ENCODE peak calls at places on chromosomes 13 and 19, in six cellular contexts. One of them, this sample, is unnamed.

GRCh38 chr19:29003641-29004409 is 209.1 kb downstream of the UQCRFS1 start:
- DNase-seq in WTC11: no peak
- DNase-seq in WERI-Rb-1: no peak
- DNase-seq in heart right ventricle: no peak
- DNase-seq in epithelial cell of esophagus: no peak
- DNase-seq in coronary artery: no peak
- DNase-seq in this sample: no peak

GRCh38 chr13:96198038-96198437 is 108.1 kb downstream of the HS6ST3 start:
- DNase-seq in heart right ventricle: no peak
- DNase-seq in epithelial cell of esophagus: no peak
- DNase-seq in coronary artery: no peak
- DNase-seq in WERI-Rb-1: no peak
- DNase-seq in WTC11: no peak
- DNase-seq in this sample: no peak

GRCh38 chr13:72109863-72110262 is 242.9 kb upstream of the DACH1 start:
- DNase-seq in heart right ventricle: no peak
- DNase-seq in WERI-Rb-1: no peak
- DNase-seq in epithelial cell of esophagus: peak; percentile 55
- DNase-seq in WTC11: no peak
- DNase-seq in coronary artery: no peak
- DNase-seq in this sample: no peak

GRCh38 chr13:103539721-103540120 is 473.5 kb upstream of the SLC10A2 start:
- DNase-seq in WTC11: no peak
- DNase-seq in heart right ventricle: no peak
- DNase-seq in coronary artery: no peak
- DNase-seq in epithelial cell of esophagus: no peak
- DNase-seq in WERI-Rb-1: no peak
- DNase-seq in this sample: no peak

GRCh38 chr19:54164369-54165068 is 5.0 kb upstream of the LENG1 start:
- DNase-seq in heart right ventricle: peak; percentile 84
- DNase-seq in epithelial cell of esophagus: peak; percentile 62
- DNase-seq in WERI-Rb-1: no peak
- DNase-seq in WTC11: peak; percentile 98
- DNase-seq in coronary artery: no peak
- DNase-seq in this sample: no peak

GRCh38 chr19:35859414-35859813 is 2.7 kb downstream of the KIRREL2 start:
- DNase-seq in WTC11: no peak
- DNase-seq in WERI-Rb-1: no peak
- DNase-seq in epithelial cell of esophagus: no peak
- DNase-seq in heart right ventricle: no peak
- DNase-seq in coronary artery: no peak
- DNase-seq in this sample: no peak

GRCh38 chr19:719636-720377 is 11.1 kb downstream of the PALM start:
- DNase-seq in WERI-Rb-1: no peak
- DNase-seq in epithelial cell of esophagus: no peak
- DNase-seq in WTC11: no peak
- DNase-seq in coronary artery: no peak
- DNase-seq in heart right ventricle: no peak
- DNase-seq in this sample: no peak

GRCh38 chr19:53467138-53467502 is 413 bp upstream of the ZNF813 start:
- DNase-seq in WTC11: peak; percentile 53
- DNase-seq in heart right ventricle: peak; percentile 26
- DNase-seq in coronary artery: peak; percentile 78
- DNase-seq in epithelial cell of esophagus: peak; percentile 5
- DNase-seq in WERI-Rb-1: peak; percentile 20
- DNase-seq in this sample: no peak

GRCh38 chr19:56837492-56837891 is 3.0 kb downstream of the PEG3 start:
- DNase-seq in coronary artery: peak; percentile 86
- DNase-seq in WERI-Rb-1: peak; percentile 78
- DNase-seq in epithelial cell of esophagus: no peak
- DNase-seq in heart right ventricle: peak; percentile 76
- DNase-seq in WTC11: no peak
- DNase-seq in this sample: no peak

GRCh38 chr13:42170029-42170428 is 101.9 kb upstream of the AKAP11 start:
- DNase-seq in WTC11: peak; percentile 35
- DNase-seq in heart right ventricle: no peak
- DNase-seq in WERI-Rb-1: no peak
- DNase-seq in epithelial cell of esophagus: no peak
- DNase-seq in coronary artery: no peak
- DNase-seq in this sample: no peak

GRCh38 chr13:42812311-42812710 is 30.9 kb downstream of the FAM216B start:
- DNase-seq in epithelial cell of esophagus: no peak
- DNase-seq in coronary artery: no peak
- DNase-seq in WTC11: no peak
- DNase-seq in WERI-Rb-1: no peak
- DNase-seq in heart right ventricle: no peak
- DNase-seq in this sample: no peak

GRCh38 chr19:29478578-29479565 is 46.9 kb upstream of the VSTM2B start:
- DNase-seq in epithelial cell of esophagus: no peak
- DNase-seq in WTC11: peak; percentile 90
- DNase-seq in coronary artery: no peak
- DNase-seq in heart right ventricle: no peak
- DNase-seq in WERI-Rb-1: peak; percentile 45
- DNase-seq in this sample: no peak

GRCh38 chr13:46071590-46072249 is 19.2 kb upstream of the ZC3H13 start:
- DNase-seq in WERI-Rb-1: no peak
- DNase-seq in heart right ventricle: no peak
- DNase-seq in epithelial cell of esophagus: no peak
- DNase-seq in coronary artery: no peak
- DNase-seq in WTC11: peak; percentile 15
- DNase-seq in this sample: no peak

GRCh38 chr19:46447824-46448223 is 19.1 kb upstream of the PNMA8C start:
- DNase-seq in coronary artery: no peak
- DNase-seq in WTC11: no peak
- DNase-seq in heart right ventricle: peak; percentile 12
- DNase-seq in WERI-Rb-1: no peak
- DNase-seq in epithelial cell of esophagus: no peak
- DNase-seq in this sample: no peak

GRCh38 chr19:5038631-5039271 is 69.8 kb downstream of the KDM4B start:
- DNase-seq in epithelial cell of esophagus: peak; percentile 41
- DNase-seq in WERI-Rb-1: peak; percentile 47
- DNase-seq in heart right ventricle: no peak
- DNase-seq in WTC11: peak; percentile 54
- DNase-seq in coronary artery: no peak
- DNase-seq in this sample: no peak

GRCh38 chr13:56861472-56861871 is 279.2 kb upstream of the PRR20A start:
- DNase-seq in heart right ventricle: no peak
- DNase-seq in epithelial cell of esophagus: no peak
- DNase-seq in WTC11: no peak
- DNase-seq in WERI-Rb-1: no peak
- DNase-seq in coronary artery: no peak
- DNase-seq in this sample: no peak

GRCh38 chr19:56476671-56477428 is at the start of gene ZNF667:
- DNase-seq in coronary artery: no peak
- DNase-seq in WERI-Rb-1: peak; percentile 23
- DNase-seq in WTC11: no peak
- DNase-seq in heart right ventricle: no peak
- DNase-seq in epithelial cell of esophagus: peak; percentile 42
- DNase-seq in this sample: no peak

GRCh38 chr19:15479391-15480345 is at the start of gene PGLYRP2:
- DNase-seq in WTC11: peak; percentile 33
- DNase-seq in coronary artery: no peak
- DNase-seq in heart right ventricle: peak; percentile 29
- DNase-seq in WERI-Rb-1: no peak
- DNase-seq in epithelial cell of esophagus: peak; percentile 30
- DNase-seq in this sample: peak; percentile 40

GRCh38 chr13:99406799-99407201 is 94.5 kb upstream of the TM9SF2 start:
- DNase-seq in WTC11: no peak
- DNase-seq in coronary artery: no peak
- DNase-seq in WERI-Rb-1: no peak
- DNase-seq in epithelial cell of esophagus: no peak
- DNase-seq in heart right ventricle: no peak
- DNase-seq in this sample: no peak

GRCh38 chr19:31085125-31085524 is 264.1 kb downstream of the TSHZ3 start:
- DNase-seq in heart right ventricle: no peak
- DNase-seq in epithelial cell of esophagus: peak; percentile 8
- DNase-seq in coronary artery: no peak
- DNase-seq in WERI-Rb-1: no peak
- DNase-seq in WTC11: no peak
- DNase-seq in this sample: peak; percentile 56

GRCh38 chr13:58472483-58472882 is 840.9 kb downstream of the PCDH17 start:
- DNase-seq in coronary artery: no peak
- DNase-seq in heart right ventricle: no peak
- DNase-seq in WTC11: no peak
- DNase-seq in WERI-Rb-1: no peak
- DNase-seq in epithelial cell of esophagus: no peak
- DNase-seq in this sample: no peak

DNA sequence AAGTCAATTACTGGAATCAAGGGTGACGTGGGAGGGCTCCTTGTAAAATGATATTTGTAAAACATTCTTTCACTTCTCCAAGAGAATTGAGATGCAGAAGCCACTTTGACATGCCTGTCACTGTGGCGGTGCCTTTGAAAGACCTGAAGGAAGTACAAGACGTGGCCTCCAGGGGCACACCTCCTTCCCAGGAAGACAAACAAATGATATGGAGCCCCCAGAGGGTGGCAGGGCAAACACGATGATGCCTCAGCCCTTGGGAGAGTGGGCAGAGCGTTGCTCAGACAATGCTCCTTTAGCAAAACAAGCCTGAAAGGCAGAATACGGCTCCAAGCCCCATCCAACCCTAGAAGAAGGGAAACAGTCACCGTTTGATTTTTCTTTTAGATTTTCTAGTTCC is 9.3 kb upstream of the ATP12A start:
- DNase-seq in epithelial cell of esophagus: no peak
- DNase-seq in heart right ventricle: no peak
- DNase-seq in WTC11: peak; percentile 61
- DNase-seq in WERI-Rb-1: peak; percentile 88
- DNase-seq in coronary artery: no peak
- DNase-seq in this sample: peak; percentile 40
- TF ChIP-seq CTCF in epithelial cell of esophagus: peak; percentile 10
- TF ChIP-seq CTCF in heart right ventricle: no peak
- TF ChIP-seq CTCF in WTC11: no peak
- TF ChIP-seq CTCF in WERI-Rb-1: peak; percentile 84
- TF ChIP-seq CTCF in coronary artery: no peak
- TF ChIP-seq CTCF in this sample: no peak

GRCh38 chr19:12933287-12934072 is at the start of gene FARSA:
- DNase-seq in WTC11: peak; percentile 87
- DNase-seq in epithelial cell of esophagus: peak; percentile 94
- DNase-seq in coronary artery: peak; percentile 96
- DNase-seq in WERI-Rb-1: peak; percentile 91
- DNase-seq in heart right ventricle: peak; percentile 92
- DNase-seq in this sample: peak; percentile 94

GRCh38 chr19:12924621-12925310 is 5.7 kb upstream of the SYCE2 start:
- DNase-seq in WERI-Rb-1: no peak
- DNase-seq in WTC11: no peak
- DNase-seq in coronary artery: no peak
- DNase-seq in heart right ventricle: no peak
- DNase-seq in epithelial cell of esophagus: no peak
- DNase-seq in this sample: no peak

GRCh38 chr19:12932392-12933286 is 872 bp downstream of the FARSA start:
- DNase-seq in WTC11: no peak
- DNase-seq in WERI-Rb-1: no peak
- DNase-seq in epithelial cell of esophagus: no peak
- DNase-seq in coronary artery: no peak
- DNase-seq in heart right ventricle: no peak
- DNase-seq in this sample: no peak

GRCh38 chr19:12935071-12935470 is 1.6 kb upstream of the FARSA start:
- DNase-seq in coronary artery: no peak
- DNase-seq in WTC11: no peak
- DNase-seq in WERI-Rb-1: no peak
- DNase-seq in epithelial cell of esophagus: no peak
- DNase-seq in heart right ventricle: no peak
- DNase-seq in this sample: no peak

GRCh38 chr19:12930002-12930645 is 3.4 kb downstream of the FARSA start:
- DNase-seq in WTC11: no peak
- DNase-seq in coronary artery: no peak
- DNase-seq in heart right ventricle: no peak
- DNase-seq in epithelial cell of esophagus: no peak
- DNase-seq in WERI-Rb-1: no peak
- DNase-seq in this sample: no peak
- TF ChIP-seq CTCF in WTC11: no peak
- TF ChIP-seq CTCF in coronary artery: no peak
- TF ChIP-seq CTCF in heart right ventricle: no peak
- TF ChIP-seq CTCF in epithelial cell of esophagus: no peak
- TF ChIP-seq CTCF in WERI-Rb-1: peak; percentile 18
- TF ChIP-seq CTCF in this sample: no peak

DNA sequence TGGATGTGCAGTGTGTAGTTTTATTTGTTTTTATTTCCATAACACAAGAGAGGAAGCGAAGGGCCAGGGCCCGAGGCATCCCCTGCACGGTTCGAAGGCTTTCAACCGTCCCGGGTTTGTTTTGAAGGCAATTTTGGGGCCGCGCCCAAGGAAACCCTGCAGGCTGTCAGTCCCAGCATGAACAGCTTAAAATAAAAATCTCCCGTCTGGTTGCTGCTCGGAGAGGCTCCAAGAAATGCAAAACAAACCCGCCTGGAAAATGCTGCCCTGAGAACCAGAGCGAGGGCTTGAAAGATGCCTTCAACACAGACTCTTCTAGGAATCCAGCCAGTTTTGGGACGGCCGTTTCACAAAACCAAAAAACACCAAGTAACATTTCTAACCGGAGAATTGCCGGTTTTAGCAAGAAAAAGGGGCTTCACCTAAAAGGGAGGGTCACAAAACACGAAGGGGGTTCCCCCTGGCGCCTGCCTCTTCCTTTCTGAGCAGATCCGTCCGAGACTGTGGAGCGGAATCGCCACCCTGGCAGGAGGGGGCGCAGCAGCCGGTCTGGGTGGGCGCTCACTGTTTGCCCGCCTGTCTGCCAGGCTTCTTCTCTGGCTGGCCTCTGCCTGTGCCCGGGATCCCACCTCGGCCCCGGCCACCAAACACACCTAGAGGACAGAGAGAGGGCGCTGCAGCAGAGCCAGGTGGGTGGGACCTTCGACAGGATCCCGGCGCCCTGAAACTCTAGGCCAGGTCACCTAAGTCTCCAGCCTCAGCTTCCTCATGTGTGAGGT is 15.8 kb downstream of the LSM4 start:
- DNase-seq in WERI-Rb-1: no peak
- DNase-seq in heart right ventricle: no peak
- DNase-seq in WTC11: no peak
- DNase-seq in epithelial cell of esophagus: no peak
- DNase-seq in coronary artery: no peak
- DNase-seq in this sample: no peak
- TF ChIP-seq CTCF in WERI-Rb-1: no peak
- TF ChIP-seq CTCF in heart right ventricle: no peak
- TF ChIP-seq CTCF in WTC11: no peak
- TF ChIP-seq CTCF in epithelial cell of esophagus: no peak
- TF ChIP-seq CTCF in coronary artery: no peak
- TF ChIP-seq CTCF in this sample: no peak

GRCh38 chr19:50975766-50976165 is 6.4 kb upstream of the KLK6 start:
- DNase-seq in epithelial cell of esophagus: peak; percentile 26
- DNase-seq in WTC11: peak; percentile 53
- DNase-seq in coronary artery: no peak
- DNase-seq in heart right ventricle: no peak
- DNase-seq in WERI-Rb-1: no peak
- DNase-seq in this sample: peak; percentile 9

GRCh38 chr19:50968709-50969412 is 530 bp downstream of the KLK6 start:
- DNase-seq in WTC11: no peak
- DNase-seq in coronary artery: no peak
- DNase-seq in epithelial cell of esophagus: no peak
- DNase-seq in WERI-Rb-1: no peak
- DNase-seq in heart right ventricle: no peak
- DNase-seq in this sample: no peak

GRCh38 chr19:50969413-50969760 is at the start of gene KLK6:
- DNase-seq in WERI-Rb-1: no peak
- DNase-seq in heart right ventricle: no peak
- DNase-seq in coronary artery: no peak
- DNase-seq in epithelial cell of esophagus: peak; percentile 25
- DNase-seq in WTC11: no peak
- DNase-seq in this sample: peak; percentile 12

GRCh38 chr19:50974702-50975555 is 5.5 kb upstream of the KLK6 start:
- DNase-seq in heart right ventricle: no peak
- DNase-seq in coronary artery: no peak
- DNase-seq in WERI-Rb-1: no peak
- DNase-seq in epithelial cell of esophagus: no peak
- DNase-seq in WTC11: no peak
- DNase-seq in this sample: no peak

GRCh38 chr19:50972795-50973376 is 3.5 kb upstream of the KLK6 start:
- DNase-seq in WERI-Rb-1: no peak
- DNase-seq in WTC11: no peak
- DNase-seq in coronary artery: no peak
- DNase-seq in epithelial cell of esophagus: peak; percentile 10
- DNase-seq in heart right ventricle: no peak
- DNase-seq in this sample: no peak
- TF ChIP-seq CTCF in WERI-Rb-1: no peak
- TF ChIP-seq CTCF in WTC11: no peak
- TF ChIP-seq CTCF in coronary artery: no peak
- TF ChIP-seq CTCF in epithelial cell of esophagus: no peak
- TF ChIP-seq CTCF in heart right ventricle: no peak
- TF ChIP-seq CTCF in this sample: no peak

This sample was measured in MCF 10A.